ENCODE peak calls at places on chromosomes 12 and 14, in six cellular contexts. W is endothelial cell of umbilical vein, Z is K562, T is prostate gland, H is lower leg skin, G is NB4. U is an unnamed sample.

GRCh38 chr12:99596762-99597161 is 50.8 kb upstream of the GARIN6 start:
- DNase-seq in W (no peak), Z (no peak), T (no peak), H (no peak), G (no peak), U (no peak)

GRCh38 chr12:57090456-57090855 is 1.5 kb downstream of the NAB2 start:
- DNase-seq in W (no peak), Z (peak), T (no peak), H (no peak), G (no peak), U (no peak)

GRCh38 chr12:24901975-24902461 is 46.9 kb downstream of the BCAT1 start:
- DNase-seq in W (peak), Z (no peak), T (no peak), H (peak), G (no peak), U (no peak)

GRCh38 chr14:54435500-54435981 is 5.6 kb downstream of the CNIH1 start:
- DNase-seq in W (peak), Z (peak), T (no peak), H (no peak), G (no peak), U (no peak)

GRCh38 chr12:3446653-3447270 is 44.2 kb upstream of the PRMT8 start:
- DNase-seq in W (no peak), Z (no peak), T (no peak), H (no peak), G (no peak), U (no peak)

GRCh38 chr14:77791225-77791600 is 8.7 kb upstream of the ADCK1 start:
- DNase-seq in W (no peak), Z (no peak), T (no peak), H (no peak), G (no peak), U (no peak)

GRCh38 chr12:98295681-98296080 is 219.7 kb upstream of the TMPO start:
- DNase-seq in W (no peak), Z (no peak), T (no peak), H (no peak), G (no peak), U (no peak)

GRCh38 chr14:32694795-32695449 is 243.8 kb upstream of the NPAS3 start:
- DNase-seq in W (no peak), Z (no peak), T (no peak), H (no peak), G (no peak), U (no peak)

GRCh38 chr12:132125736-132126135 is 18.4 kb downstream of the DDX51 start:
- DNase-seq in W (no peak), Z (no peak), T (no peak), H (no peak), G (no peak), U (no peak)

GRCh38 chr12:110699591-110700445 is 10.9 kb upstream of the HVCN1 start:
- DNase-seq in W (no peak), Z (peak), T (no peak), H (peak), G (peak), U (no peak)

GRCh38 chr12:114481200-114481535 is 75.2 kb upstream of the TBX5 start:
- DNase-seq in W (no peak), Z (no peak), T (no peak), H (no peak), G (no peak), U (no peak)

GRCh38 chr12:113232787-113233585 is 11.7 kb downstream of the TPCN1 start:
- DNase-seq in W (no peak), Z (no peak), T (no peak), H (peak), G (no peak), U (peak)

GRCh38 chr14:75702107-75702506 is 41.1 kb downstream of the TTLL5 start:
- DNase-seq in W (no peak), Z (no peak), T (no peak), H (no peak), G (no peak), U (no peak)

GRCh38 chr14:92516966-92517350 is 3.4 kb downstream of the RIN3 start:
- DNase-seq in W (no peak), Z (no peak), T (no peak), H (no peak), G (no peak), U (no peak)

GRCh38 chr14:104602315-104602932 is 2.1 kb downstream of the TMEM179 start:
- DNase-seq in W (no peak), Z (no peak), T (no peak), H (no peak), G (no peak), U (no peak)

GRCh38 chr12:98259667-98260066 is 255.7 kb upstream of the TMPO start:
- DNase-seq in W (no peak), Z (no peak), T (no peak), H (no peak), G (no peak), U (no peak)

DNA sequence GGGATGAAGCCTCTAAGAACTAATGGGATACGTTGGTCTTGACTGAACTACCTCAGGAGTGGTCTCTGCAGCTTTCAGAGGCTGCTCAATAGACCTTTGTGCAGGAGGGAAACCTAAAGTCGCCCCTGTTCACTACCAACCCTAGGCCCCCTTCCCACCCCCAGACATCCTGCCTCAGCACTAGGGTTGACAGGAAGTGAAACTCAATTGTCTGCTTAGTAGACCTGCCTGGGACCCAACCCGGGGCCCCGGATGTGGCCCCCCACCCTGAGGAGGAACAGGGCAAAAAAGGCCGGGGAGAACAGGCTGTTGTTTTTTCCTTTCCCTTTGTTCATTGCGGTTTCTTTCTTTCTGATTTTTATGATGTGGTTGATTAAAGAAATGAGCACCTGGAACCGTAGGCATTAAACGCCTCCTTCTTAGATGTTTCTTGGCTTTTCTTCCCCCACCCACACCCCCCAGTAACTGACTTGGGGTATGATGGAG is 1.6 kb upstream of the DGKA start:
- DNase-seq in W (no peak), Z (no peak), T (no peak), H (peak), G (peak), U (peak)
- TF ChIP-seq POLR2A in W (no peak), Z (no peak), T (no peak), H (no peak), G (peak), U (peak)

DNA sequence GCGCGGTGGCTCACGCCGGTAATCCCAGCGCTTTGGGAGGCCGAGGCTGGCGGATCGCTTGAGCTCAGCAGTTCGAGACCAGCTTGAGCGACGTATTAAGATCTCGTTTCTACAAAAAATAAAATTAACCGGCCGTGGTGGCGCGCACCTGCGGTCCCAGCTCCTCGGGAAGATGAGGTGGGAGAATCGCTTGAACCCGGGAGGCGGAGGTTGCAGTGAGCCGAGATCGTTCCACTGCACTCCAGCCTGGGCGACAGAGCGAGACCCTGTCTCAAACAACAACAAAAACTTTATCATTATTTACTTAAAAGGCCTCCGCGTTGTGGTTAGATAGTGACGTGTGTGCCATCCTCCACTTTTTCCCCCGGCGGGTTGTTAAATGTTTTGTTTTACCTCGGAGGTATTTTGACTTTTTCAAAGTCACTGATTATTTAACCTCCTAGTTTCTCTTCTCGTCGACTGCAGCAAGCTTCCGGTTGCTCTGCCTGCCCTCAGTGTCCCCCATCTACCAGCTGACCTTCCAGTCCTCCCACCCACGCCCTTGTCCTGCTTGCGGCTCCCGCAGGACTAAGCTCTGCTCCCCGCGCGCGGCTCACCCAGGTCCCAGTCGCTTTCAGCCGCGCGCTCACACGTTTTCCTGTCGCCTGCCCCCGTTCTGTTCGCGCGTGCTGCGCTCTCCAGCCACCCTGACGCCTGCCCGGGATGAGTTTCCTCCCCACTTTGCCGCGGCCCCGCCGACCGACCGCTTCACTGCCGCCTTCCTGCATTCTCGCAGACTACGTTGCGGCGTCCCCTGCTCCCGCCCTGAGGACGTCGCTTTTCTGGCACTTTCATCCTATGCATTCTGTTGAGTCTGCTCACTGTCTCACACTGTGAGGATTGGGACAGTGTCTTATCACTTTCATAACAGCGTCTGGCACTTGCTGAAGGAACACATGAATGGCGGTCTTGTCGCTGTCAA is 1.2 kb upstream of the SCAF11 start:
- DNase-seq in W (peak), Z (peak), T (peak), H (peak), G (peak), U (peak)
- TF ChIP-seq POLR2A in W (peak), Z (peak), T (peak), H (no peak), G (peak), U (peak)

GRCh38 chr14:100213587-100213955 is 25.4 kb upstream of the YY1 start:
- DNase-seq in W (no peak), Z (no peak), T (no peak), H (no peak), G (no peak), U (no peak)

GRCh38 chr14:100214768-100215079 is 24.2 kb upstream of the YY1 start:
- DNase-seq in W (no peak), Z (no peak), T (no peak), H (no peak), G (no peak), U (no peak)

GRCh38 chr14:100215330-100215885 is 23.5 kb upstream of the YY1 start:
- DNase-seq in W (no peak), Z (peak), T (no peak), H (no peak), G (no peak), U (no peak)

GRCh38 chr14:100212476-100213333 is 26.2 kb upstream of the YY1 start:
- DNase-seq in W (no peak), Z (peak), T (no peak), H (no peak), G (peak), U (no peak)

DNA sequence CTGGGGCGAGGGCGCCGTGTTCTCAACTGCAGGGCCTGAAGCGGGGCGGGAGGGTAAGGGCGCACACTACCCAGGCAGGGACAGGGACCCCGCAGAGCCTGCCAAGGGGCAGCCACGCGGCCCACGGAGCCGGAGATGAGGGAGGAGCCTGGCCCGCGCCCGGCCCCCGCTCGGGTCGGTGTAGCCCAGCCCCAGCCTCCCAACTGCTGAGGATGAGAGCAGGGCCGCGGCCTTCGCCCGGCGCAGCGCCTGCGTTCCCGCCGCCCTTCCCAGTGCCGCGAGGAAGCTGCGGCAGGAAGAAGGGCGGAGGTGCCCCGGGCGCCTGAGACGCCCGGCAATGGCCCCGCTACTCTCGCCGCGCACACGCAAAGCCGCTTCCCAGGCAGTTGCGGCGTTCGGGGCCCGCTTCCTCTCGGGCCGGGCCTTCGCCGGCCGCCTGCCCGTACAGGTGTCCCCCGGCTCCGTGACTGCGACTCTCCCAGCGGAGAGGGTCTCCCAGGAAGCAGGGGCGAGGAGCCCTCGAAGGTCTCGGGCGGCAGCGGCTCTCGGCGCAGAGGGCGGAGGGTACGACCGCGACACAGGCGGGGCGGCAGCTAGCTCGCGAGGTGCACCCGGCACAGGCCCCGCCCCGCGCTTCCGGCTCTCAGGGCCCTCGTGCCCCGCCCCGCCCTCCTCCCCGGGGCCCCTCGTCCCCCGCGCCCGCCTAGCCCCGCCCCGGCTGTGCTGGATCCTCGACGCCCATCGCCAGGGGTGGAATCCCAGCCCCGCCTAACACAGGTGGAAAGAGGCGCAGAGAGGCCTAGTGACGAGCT is 24.8 kb upstream of the YY1 start:
- DNase-seq in W (peak), Z (peak), T (peak), H (peak), G (peak), U (peak)
- TF ChIP-seq POLR2A in W (peak), Z (peak), T (peak), H (no peak), G (peak), U (peak)

DNA sequence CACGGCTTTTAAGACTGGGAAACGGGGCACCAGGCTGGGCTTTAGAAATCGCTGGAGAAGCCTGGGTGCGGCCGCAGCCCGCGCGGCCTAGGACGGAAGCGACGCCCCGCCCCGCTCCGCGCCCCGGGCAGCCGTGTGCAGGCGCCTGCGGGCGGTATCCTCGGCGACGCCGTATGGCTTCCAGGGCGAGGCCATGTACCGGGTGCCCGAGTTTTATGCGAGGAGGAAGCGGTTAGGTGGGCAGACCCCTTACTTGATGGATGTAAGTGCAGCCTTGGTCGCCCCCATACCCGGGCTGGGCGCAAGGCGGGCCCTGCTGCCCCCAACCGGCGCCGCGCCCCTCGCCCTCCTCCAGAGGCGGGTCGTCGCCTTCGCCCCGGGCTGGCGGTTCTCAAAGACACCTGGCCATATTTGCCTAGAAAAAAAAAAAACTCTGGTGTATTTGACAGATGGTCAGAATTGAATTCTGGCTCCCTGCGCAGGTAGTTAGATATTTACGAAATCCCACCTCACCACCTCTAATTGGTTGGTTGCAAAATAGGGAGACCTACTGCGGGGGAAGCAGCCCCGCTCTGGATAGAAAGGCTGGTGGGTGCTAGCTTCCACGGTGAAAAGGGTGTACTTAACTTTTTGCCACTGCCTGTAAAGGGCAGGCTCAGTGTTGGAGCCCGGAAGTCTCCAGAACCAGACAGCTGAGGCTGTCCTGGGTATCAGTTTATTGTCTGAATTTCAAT is at the start of gene PPP1R36:
- DNase-seq in W (no peak), Z (no peak), T (no peak), H (peak), G (peak), U (peak)
- TF ChIP-seq POLR2A in W (no peak), Z (no peak), T (no peak), H (no peak), G (no peak), U (no peak)

GRCh38 chr14:24113379-24113800 is 1.2 kb upstream of the DCAF11 start:
- DNase-seq in W (no peak), Z (no peak), T (no peak), H (no peak), G (no peak), U (no peak)

GRCh38 chr14:24115451-24116110 is 832 bp upstream of the NRL start:
- DNase-seq in W (no peak), Z (peak), T (no peak), H (no peak), G (no peak), U (no peak)

GRCh38 chr14:24114536-24115450 is at the start of the genes DCAF11 and NRL:
- DNase-seq in W (peak), Z (peak), T (peak), H (peak), G (peak), U (peak)

GRCh38 chr14:24116111-24116809 is 1.5 kb upstream of the NRL start:
- DNase-seq in W (no peak), Z (no peak), T (no peak), H (no peak), G (no peak), U (no peak)

DNA sequence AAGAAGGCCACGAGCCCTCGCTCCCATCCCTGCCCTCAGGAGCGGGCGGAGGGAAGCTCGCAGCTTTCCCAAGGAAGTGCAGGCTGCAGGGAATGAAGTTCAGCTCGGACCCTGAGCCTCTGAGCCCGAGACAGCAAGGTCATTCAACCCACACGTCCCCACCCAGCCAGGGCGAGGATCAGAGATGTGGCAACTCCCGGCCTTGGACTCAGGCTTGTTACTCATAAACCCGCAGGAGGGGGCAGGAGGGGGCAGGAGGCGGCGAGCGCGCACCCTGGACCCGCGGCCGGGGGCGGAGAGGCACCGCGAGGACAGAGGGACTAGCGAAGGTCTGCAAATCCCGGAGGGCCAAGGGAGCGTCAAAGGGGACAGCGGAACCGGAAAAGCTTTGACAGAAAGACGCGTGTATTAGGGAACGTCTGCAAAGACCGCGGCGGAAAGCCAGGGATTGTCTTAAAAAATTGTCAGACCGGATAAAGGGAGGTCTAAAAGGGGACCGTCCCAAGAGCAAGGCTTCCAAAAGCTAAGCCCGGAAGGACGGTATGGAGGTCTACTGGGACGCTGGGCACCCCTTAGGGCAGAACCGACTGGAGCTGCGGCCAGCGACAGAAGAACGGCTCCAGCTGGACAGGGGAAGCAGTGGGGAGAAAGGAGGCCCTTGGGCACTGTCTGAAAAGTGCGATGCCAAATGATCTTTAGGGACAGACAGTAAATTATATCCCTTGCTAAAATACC is 609 bp upstream of the DCAF11 start:
- DNase-seq in W (no peak), Z (peak), T (peak), H (peak), G (peak), U (peak)
- TF ChIP-seq POLR2A in W (peak), Z (peak), T (peak), H (no peak), G (peak), U (peak)

DNA sequence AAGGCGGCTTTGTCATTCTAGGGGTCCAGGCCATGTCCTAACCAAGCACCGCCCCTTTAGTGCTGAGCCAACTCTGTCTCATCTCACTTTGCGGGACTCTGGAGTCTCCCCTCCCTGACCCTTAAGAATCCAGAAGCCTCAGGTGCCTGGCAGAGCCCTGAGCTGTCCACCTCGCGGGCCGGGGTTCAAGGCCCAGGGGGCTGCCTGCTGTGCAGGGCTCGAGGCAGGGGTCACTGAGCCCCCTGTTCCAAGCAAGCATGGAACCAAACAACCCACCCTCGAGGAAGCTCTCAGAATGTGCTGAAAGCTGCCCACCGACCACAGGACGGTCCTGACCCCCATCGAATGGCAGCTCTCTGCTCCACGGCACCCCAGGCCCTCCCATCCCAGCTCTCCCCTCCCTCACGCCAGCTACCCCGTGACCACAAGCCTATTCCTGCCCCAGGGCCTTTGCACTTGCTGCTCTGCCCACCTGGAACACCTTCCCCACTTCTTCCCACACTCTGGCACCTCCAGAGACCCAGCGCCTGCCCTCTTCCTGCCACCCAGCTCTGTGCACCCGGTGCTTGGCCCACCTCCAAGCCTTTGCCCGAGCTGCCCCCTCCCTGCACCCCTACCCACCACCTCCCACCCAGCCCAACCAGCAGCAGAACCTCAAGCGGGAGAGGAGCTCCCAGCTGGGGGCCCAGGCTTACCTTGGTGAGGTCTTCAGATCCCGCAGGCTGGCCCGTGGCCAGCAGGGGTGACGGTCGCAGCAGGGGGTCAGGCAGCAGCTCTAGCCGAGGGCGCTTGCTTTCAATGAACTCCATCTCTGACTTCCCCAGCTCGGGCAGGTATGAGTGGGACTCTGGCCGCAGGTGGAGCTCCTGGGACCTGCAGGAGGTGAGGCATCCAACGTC is 84.3 kb downstream of the NCOR2 start:
- DNase-seq in W (no peak), Z (no peak), T (no peak), H (no peak), G (no peak), U (no peak)
- TF ChIP-seq POLR2A in W (no peak), Z (no peak), T (no peak), H (no peak), G (no peak), U (no peak)

U was measured in GM12891.